ENCODE peak calls at places on chromosomes 6 and 20, in four cellular contexts. A is ovary, G is transverse colon, L is stomach. Q is an unnamed sample.

GRCh38 chr6:159943965-159944598 is 24.8 kb upstream of the IGF2R start:
- DNase-seq in G (no peak), L (no peak), A (no peak), Q (no peak)

GRCh38 chr20:25574411-25574810 is 10.9 kb downstream of the NINL start:
- DNase-seq in G (no peak), A (no peak), L (no peak), Q (no peak)

GRCh38 chr6:137148291-137149076 is 25.0 kb downstream of the IL22RA2 start:
- DNase-seq in G (no peak), L (no peak), A (no peak), Q (peak)

GRCh38 chr20:4740774-4741431 is 19.2 kb downstream of the PRND start:
- DNase-seq in A (no peak), G (peak), L (peak), Q (peak)

GRCh38 chr20:2825770-2826169 is 9.6 kb downstream of the TMEM239 start:
- DNase-seq in G (no peak), L (no peak), A (no peak), Q (no peak)

GRCh38 chr20:47133809-47134456 is 222.6 kb downstream of the ZMYND8 start:
- DNase-seq in L (no peak), A (no peak), G (no peak), Q (no peak)

GRCh38 chr20:41119593-41120561 is 17.5 kb upstream of the PLCG1 start:
- DNase-seq in A (no peak), G (no peak), L (no peak), Q (no peak)

GRCh38 chr6:98835149-98836024 is 1.0 kb downstream of the POU3F2 start:
- DNase-seq in G (no peak), A (peak), L (no peak), Q (no peak)

GRCh38 chr6:86859513-86859912 is 77.8 kb upstream of the HTR1E start:
- DNase-seq in L (no peak), G (no peak), A (no peak), Q (no peak)

DNA sequence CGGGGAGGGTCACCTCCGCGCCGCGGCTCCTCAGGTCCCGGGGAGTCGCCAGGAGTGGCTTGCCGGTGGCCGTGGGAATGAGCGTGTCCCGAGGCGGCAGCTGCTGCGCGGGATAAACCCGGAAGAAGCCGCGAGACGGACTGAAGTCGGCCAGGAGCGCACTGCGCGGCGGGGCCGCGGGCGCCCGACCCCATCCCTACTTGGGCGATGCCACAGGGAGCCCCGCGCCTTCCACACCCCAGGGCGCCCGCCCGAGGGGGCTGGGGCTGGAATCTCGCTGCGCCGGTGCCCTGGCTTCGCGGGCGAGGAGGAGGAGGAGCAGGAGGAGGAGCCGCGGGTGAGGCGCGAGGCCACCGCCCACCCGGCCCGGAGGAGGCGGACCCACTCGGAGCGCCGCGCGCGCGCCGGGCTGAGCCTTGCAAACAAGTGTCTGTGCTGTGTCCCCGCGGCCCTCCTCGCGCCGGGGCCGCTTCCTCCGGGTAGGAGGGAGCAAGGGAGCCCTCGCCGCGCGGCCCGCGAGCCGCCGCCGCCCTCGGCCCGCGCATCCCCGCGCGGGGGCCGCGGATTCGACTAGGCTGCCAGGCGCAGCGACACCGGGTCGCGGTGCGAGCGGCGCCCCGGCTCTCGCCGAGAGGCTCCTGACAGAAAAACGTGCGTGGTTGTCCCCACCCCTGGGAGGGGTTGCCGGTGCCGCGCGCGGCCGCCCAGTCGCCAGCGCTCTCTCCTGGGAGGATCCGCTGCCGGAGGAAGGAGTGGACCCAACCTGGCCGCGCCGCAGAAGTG is at the start of gene ZDHHC14:
- DNase-seq in L (peak), G (peak), A (peak), Q (peak)
- TF ChIP-seq POLR2A in L (no peak), G (peak), A (peak), Q (peak)

DNA sequence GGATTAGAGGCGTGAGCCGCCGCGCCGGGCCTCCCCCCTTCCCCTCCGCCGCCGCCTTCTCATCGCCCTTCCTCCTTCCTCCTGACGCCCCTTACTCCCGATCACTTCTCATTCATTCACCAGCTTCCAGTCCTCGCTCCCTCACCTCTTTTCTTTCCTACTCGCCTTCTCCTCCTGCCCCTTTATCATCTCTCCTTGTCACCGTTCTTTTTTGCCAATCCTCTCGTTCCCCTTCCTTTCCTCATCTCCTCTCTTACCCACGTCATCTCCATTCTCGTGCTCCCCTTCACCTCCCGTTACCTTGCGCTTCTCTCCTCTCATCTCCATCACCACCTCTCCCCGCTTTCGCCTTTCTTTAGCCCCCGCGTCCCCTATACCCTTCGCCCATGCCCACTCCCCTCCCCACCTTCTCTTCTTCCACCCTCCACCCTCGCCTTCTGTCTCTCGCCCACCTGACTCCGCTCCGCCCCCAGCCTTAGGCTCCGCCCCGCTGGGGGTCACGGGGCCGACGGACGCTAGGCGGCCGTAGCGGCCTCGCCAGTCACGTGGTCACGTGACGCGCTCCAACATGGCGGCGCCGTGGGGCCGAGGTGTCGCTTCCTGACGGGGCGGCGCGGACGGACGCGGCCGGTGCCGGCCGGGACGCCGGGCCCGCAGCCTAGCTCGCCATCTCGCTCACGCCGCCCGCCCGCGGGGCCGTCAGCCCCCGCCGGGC is at the start of gene ARFGEF2:
- DNase-seq in L (peak), A (peak), G (peak), Q (peak)
- TF ChIP-seq EP300 in L (no peak), A (no peak), G (no peak), Q (peak)

DNA sequence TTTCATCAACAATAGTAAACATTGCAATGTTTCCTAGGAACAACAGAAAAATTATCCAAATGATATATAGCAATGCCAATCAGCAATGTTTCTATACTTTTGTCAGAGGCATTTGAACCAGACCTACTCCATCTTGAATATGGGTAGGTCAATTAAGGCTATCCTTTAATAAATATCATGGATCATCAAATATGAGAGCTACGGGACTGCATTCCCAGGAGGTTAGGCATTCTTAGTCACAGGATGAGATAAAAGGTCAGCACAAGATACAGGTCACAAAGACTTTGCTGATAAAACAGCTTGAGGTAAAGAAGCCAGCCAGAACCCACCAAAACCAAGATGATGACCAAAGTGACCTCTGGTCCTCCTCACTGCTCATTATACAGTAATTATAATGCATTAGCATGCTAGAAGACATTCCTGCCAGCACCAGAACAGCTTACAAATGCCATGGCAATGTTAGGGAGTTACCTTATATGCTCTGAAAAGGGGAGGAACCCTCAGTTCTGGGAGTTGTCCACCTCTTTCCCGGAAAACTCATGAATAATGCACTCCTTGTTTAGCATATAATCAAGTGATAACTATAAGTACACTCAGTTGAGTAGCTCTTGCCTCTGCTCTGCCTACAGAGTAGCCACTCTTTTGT is 8.6 kb upstream of the SERPINB6 start:
- DNase-seq in A (no peak), L (no peak), G (no peak), Q (no peak)
- TF ChIP-seq POLR2A in A (no peak), L (no peak), G (no peak), Q (no peak)

GRCh38 chr6:18467741-18468140 is 80.6 kb downstream of the RNF144B start:
- DNase-seq in L (no peak), A (no peak), G (no peak), Q (no peak)
- TF ChIP-seq EP300 in L (no peak), A (no peak), G (no peak), Q (no peak)

GRCh38 chr20:22795897-22796296 is 211.5 kb upstream of the FOXA2 start:
- DNase-seq in L (peak), G (peak), A (peak), Q (peak)
- TF ChIP-seq POLR2A in L (no peak), G (no peak), A (no peak), Q (no peak)

DNA sequence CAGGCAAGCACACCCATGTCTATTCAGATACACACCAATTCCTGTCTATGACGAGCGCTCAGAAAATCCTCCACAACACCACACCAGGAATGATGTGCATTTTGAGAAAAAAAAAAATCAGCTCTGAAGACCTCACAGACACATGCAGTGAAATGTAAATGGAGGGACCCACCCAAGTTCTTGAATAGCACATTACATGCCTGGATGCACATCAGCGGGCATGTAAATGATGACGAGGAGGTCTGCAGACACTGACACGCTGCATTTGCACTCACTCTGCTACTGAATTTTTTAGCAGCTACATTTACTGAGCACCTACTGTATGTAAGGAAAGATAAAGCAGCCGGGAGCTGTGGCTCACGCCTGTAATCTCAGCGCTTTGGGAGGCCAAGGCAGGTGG is 14.7 kb downstream of the NRSN2 start:
- DNase-seq in L (no peak), G (no peak), A (no peak), Q (no peak)
- TF ChIP-seq EP300 in L (no peak), G (no peak), A (no peak), Q (no peak)

GRCh38 chr20:63290136-63290676 is 2.8 kb upstream of the COL20A1 start:
- DNase-seq in L (no peak), G (no peak), A (no peak), Q (no peak)
- TF ChIP-seq POLR2A in L (no peak), G (no peak), A (no peak), Q (no peak)

Q was measured in tibial nerve.